ENCODE peak calls at places on chromosome X, in four cellular contexts. P is PC-9, B is PC-3, A is upper lobe of right lung. O is an unnamed sample.

GRCh38 chrX:30215357-30215843 is at the start of gene MAGEB2:
- DNase-seq in P (no peak), B (no peak), A (no peak), O (no peak)

GRCh38 chrX:52078133-52078532 is 9.2 kb upstream of the MAGED4B start:
- DNase-seq in P (no peak), B (no peak), A (no peak), O (no peak)

GRCh38 chrX:118025193-118025592 is 91.4 kb downstream of the KLHL13 start:
- DNase-seq in P (no peak), B (peak; percentile 33), A (no peak), O (no peak)

GRCh38 chrX:6910218-6910617 is 237.3 kb upstream of the STS start:
- DNase-seq in P (no peak), B (no peak), A (no peak), O (no peak)

GRCh38 chrX:13250831-13251612 is 68.8 kb downstream of the ATXN3L start:
- DNase-seq in P (no peak), B (no peak), A (no peak), O (no peak)

GRCh38 chrX:7059214-7059838 is 88.2 kb upstream of the STS start:
- DNase-seq in P (no peak), B (no peak), A (no peak), O (no peak)

GRCh38 chrX:115650916-115651315 is 89.9 kb downstream of the PLS3 start:
- DNase-seq in P (peak; percentile 39), B (peak; percentile 52), A (no peak), O (no peak)

GRCh38 chrX:83658731-83659130 is 150.6 kb downstream of the POU3F4 start:
- DNase-seq in P (no peak), B (no peak), A (no peak), O (no peak)

GRCh38 chrX:38260231-38260630 is 39.6 kb upstream of the SRPX start:
- DNase-seq in P (no peak), B (peak; percentile 64), A (no peak), O (no peak)

GRCh38 chrX:52933976-52934703 is 24.2 kb downstream of the FAM156A start:
- DNase-seq in P (no peak), B (peak; percentile 1), A (no peak), O (no peak)

GRCh38 chrX:78513996-78514745 is 145.0 kb downstream of the RTL3 start:
- DNase-seq in P (no peak), B (no peak), A (no peak), O (no peak)

GRCh38 chrX:43679058-43679457 is 23.0 kb downstream of the MAOA start:
- DNase-seq in P (no peak), B (no peak), A (no peak), O (no peak)

GRCh38 chrX:72126539-72127140 is 5.1 kb downstream of the RTL5 start:
- DNase-seq in P (peak; percentile 73), B (peak; percentile 86), A (peak; percentile 82), O (peak; percentile 90)

GRCh38 chrX:131741103-131741581 is 197.3 kb downstream of the OR13H1 start:
- DNase-seq in P (no peak), B (no peak), A (no peak), O (peak; percentile 80)

GRCh38 chrX:28379142-28379541 is 208.1 kb upstream of the IL1RAPL1 start:
- DNase-seq in P (no peak), B (no peak), A (no peak), O (no peak)

GRCh38 chrX:65587616-65588526 is 53.3 kb upstream of the LAS1L start:
- DNase-seq in P (peak; percentile 49), B (peak; percentile 74), A (peak; percentile 80), O (peak; percentile 80)

GRCh38 chrX:46574337-46574940 is 874 bp downstream of the CHST7 start:
- DNase-seq in P (no peak), B (no peak), A (no peak), O (peak; percentile 73)

GRCh38 chrX:3271485-3272186 is 74.8 kb downstream of the MXRA5 start:
- DNase-seq in P (no peak), B (peak; percentile 23), A (no peak), O (no peak)

GRCh38 chrX:30910124-30910860 is 21.2 kb upstream of the TAB3 start:
- DNase-seq in P (no peak), B (no peak), A (no peak), O (no peak)

GRCh38 chrX:8520791-8521190 is 56.2 kb downstream of the VCX3B start:
- DNase-seq in P (no peak), B (peak; percentile 82), A (no peak), O (no peak)

GRCh38 chrX:111095974-111096870 is at the start of gene PAK3:
- DNase-seq in P (no peak), B (peak; percentile 65), A (peak; percentile 55), O (peak; percentile 75)

GRCh38 chrX:53481093-53481492 is 46.9 kb upstream of the HSD17B10 start:
- DNase-seq in P (peak; percentile 10), B (peak; percentile 48), A (no peak), O (no peak)

GRCh38 chrX:15686818-15687685 is 22.4 kb upstream of the CLTRN start:
- DNase-seq in P (peak; percentile 35), B (peak; percentile 81), A (no peak), O (no peak)

GRCh38 chrX:257681-258289 is 23.4 kb upstream of the PLCXD1 start:
- DNase-seq in P (no peak), B (no peak), A (peak; percentile 57), O (no peak)

GRCh38 chrX:24550166-24550565 is 85.1 kb downstream of the PDK3 start:
- DNase-seq in P (no peak), B (no peak), A (no peak), O (no peak)

GRCh38 chrX:10629905-10630304 is 9.5 kb upstream of the MID1 start:
- DNase-seq in P (no peak), B (no peak), A (no peak), O (no peak)

GRCh38 chrX:150087612-150088011 is 149.3 kb upstream of the EOLA2 start:
- DNase-seq in P (no peak), B (no peak), A (no peak), O (no peak)

GRCh38 chrX:119758682-119759332 is 419 bp downstream of the SOWAHD start:
- DNase-seq in P (no peak), B (no peak), A (no peak), O (no peak)

GRCh38 chrX:13750204-13750603 is 15.7 kb downstream of the OFD1 start:
- DNase-seq in P (no peak), B (peak; percentile 78), A (no peak), O (no peak)

GRCh38 chrX:17644001-17644400 is 93.3 kb upstream of the SCML1 start:
- DNase-seq in P (no peak), B (no peak), A (no peak), O (no peak)

GRCh38 chrX:136689441-136689840 is 41.5 kb downstream of the CD40LG start:
- DNase-seq in P (no peak), B (no peak), A (no peak), O (no peak)

GRCh38 chrX:21972721-21973120 is 32.2 kb downstream of the SMS start:
- DNase-seq in P (peak; percentile 69), B (peak; percentile 10), A (no peak), O (no peak)

GRCh38 chrX:15436220-15436619 is 52.0 kb upstream of the VEGFD start:
- DNase-seq in P (no peak), B (no peak), A (no peak), O (no peak)

GRCh38 chrX:9285342-9285771 is 179.5 kb upstream of the TBL1X start:
- DNase-seq in P (no peak), B (peak; percentile 32), A (no peak), O (no peak)

DNA sequence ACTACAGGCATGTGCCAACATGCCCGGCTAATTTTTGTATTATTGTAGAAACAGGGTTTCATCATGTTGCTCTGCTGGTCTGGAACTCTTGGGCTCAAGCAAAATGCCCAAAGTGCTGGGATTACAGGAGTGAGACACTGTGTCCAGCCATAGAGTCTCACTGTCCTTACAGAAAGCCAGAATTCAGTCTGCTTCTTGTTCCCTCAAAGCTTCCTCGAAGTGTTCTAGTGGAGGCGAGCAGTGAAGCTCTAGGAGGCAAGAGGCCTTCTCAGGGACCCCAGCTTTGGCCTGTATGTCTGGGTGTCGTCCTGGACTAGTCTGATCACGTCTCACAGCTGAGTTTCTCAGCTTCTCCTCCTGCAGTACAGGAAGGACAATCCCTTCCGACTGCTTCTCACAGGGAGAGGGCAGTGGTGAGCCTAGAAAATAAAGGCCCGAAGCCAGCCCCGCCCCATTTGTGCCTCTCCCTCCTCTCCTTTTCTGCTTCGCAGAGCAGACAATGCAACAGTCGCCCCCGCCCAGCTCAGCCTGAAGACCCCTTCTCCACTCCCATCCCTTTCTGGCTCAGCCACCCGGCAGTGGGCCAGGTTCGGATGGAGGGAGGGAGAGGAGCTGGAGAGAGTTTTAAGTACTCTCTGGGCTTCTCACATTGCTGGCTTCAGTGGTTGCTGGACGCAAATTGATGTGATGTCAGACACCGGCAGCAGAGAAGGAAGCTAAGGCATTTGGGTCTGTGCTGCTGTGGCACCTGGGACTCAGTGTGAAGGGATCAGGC is 11.1 kb upstream of the FAM3A start:
- DNase-seq in P (peak; percentile 83), B (peak; percentile 82), A (peak; percentile 86), O (no peak)
- TF ChIP-seq CTCF in P (peak; percentile 61), B (peak; percentile 62), A (peak; percentile 53), O (no peak)

GRCh38 chrX:107581923-107582322 is 46.4 kb upstream of the PRPS1 start:
- DNase-seq in P (no peak), B (no peak), A (no peak), O (no peak)

GRCh38 chrX:107576392-107576791 is 51.9 kb upstream of the PRPS1 start:
- DNase-seq in P (no peak), B (no peak), A (no peak), O (no peak)

GRCh38 chrX:107576841-107577240 is 51.5 kb upstream of the PRPS1 start:
- DNase-seq in P (no peak), B (no peak), A (no peak), O (no peak)

GRCh38 chrX:107577933-107578332 is 50.4 kb upstream of the PRPS1 start:
- DNase-seq in P (no peak), B (no peak), A (no peak), O (no peak)

GRCh38 chrX:107579956-107580355 is 48.4 kb upstream of the PRPS1 start:
- DNase-seq in P (no peak), B (no peak), A (no peak), O (no peak)
- H3K27ac ChIP-seq in P (no peak overlapping the region), B (no peak overlapping the region), A (no peak overlapping the region), O (no peak overlapping the region)

DNA sequence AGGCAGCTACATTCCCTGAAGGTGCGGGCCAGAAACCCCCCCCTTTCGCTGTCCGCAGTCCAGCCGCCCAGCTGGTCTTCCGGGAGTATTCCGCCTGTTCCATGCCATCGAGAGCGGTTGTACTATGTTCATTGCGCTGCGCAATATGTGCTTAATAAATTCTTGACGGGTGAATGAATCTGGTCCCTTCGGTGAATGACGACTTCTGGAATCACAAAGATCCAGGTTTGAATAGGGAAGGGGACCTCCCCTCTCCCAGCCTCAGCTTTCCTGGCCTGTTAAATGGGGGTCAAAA is 777 bp upstream of the TFE3 start:
- DNase-seq in P (no peak), B (no peak), A (no peak), O (no peak)
- H3K4me3 ChIP-seq in P (peak overlapping the region; percentile 43), B (peak overlapping the region; percentile 64), A (peak overlapping the region; percentile 21), O (peak overlapping the region; percentile 50)

DNA sequence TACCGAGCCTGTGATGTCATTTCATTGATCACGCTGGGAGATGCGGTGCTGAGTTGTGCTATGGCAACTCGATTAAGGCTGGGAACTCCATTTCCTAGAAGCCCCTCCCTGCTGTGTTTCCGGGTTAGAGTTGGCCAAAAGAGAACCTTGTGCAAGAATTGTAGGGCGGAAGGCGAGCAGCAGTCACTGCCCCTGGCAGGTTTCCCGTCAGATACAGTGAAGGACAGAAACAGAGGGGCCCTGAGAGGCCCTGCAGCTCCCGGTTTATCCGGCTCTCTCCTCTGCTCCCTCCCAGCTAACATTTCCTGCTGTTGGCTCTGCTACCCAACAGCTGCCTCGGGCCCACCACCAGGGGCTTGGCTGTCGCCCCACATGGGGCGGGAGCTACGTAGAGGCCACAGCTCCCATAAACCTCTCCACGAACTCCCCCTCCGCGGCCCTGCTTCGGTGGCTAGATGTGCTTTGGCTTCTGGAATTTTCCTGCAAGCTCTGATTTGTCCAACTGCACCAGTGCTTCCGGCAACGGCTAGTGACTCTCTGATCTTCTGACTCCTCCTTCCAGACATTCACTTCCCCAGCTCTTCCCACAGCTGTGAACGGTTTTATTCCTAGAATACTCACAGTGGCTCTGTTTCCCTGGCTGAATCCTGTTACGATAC is 74.9 kb upstream of the USP9X start:
- DNase-seq in P (peak; percentile 58), B (peak; percentile 91), A (peak; percentile 79), O (peak; percentile 85)
- TF ChIP-seq CTCF in P (no peak), B (no peak), A (no peak), O (no peak)

O was measured in coronary artery.